ENCODE peak calls at places on chromosomes 11 and 22, in ten cellular contexts. B is NCI-H1694 treated with DMSO at 0.1 percent for 48 hours; J is H54; K is naive thymus-derived CD8-positive, alpha-beta T cell; X is IMR-90; Q is HTR-8/SVneo; A is fibroblast of pulmonary artery; Z is osteocyte; L is substantia nigra; P is naive thymus-derived CD4-positive, alpha-beta T cell. U is an unnamed sample.

GRCh38 chr11:20125927-20126326 is 34.3 kb downstream of the DBX1 start:
- DNase-seq in A (peak), L (no peak), Z (no peak), B (no peak), J (peak), K (no peak), X (peak), P (no peak), Q (peak), U (no peak)

GRCh38 chr22:20413217-20414058 is 19.5 kb downstream of the ZNF74 start:
- DNase-seq in J (no peak), K (no peak), L (no peak), P (no peak), X (no peak), Q (no peak), Z (no peak), A (no peak), B (no peak), U (peak)

GRCh38 chr22:41362615-41363014 is 19.1 kb upstream of the TEF start:
- DNase-seq in P (no peak), L (no peak), Q (no peak), B (no peak), J (no peak), A (no peak), X (no peak), Z (no peak), K (no peak), U (no peak)

GRCh38 chr22:23246982-23247766 is 66.9 kb downstream of the BCR start:
- DNase-seq in K (no peak), L (no peak), P (no peak), J (no peak), Z (no peak), Q (no peak), B (no peak), X (no peak), A (no peak), U (no peak)

GRCh38 chr11:118883368-118884071 is at the start of gene CXCR5:
- DNase-seq in A (no peak), X (peak), J (no peak), K (no peak), B (no peak), L (no peak), Z (no peak), Q (no peak), P (no peak), U (no peak)

GRCh38 chr22:38762607-38763006 is 6.8 kb upstream of the SUN2 start:
- DNase-seq in L (peak), A (no peak), X (no peak), Z (no peak), J (no peak), K (no peak), P (no peak), Q (no peak), B (peak), U (no peak)

GRCh38 chr22:27454807-27455450 is 346.6 kb downstream of the MN1 start:
- DNase-seq in A (peak), J (no peak), X (no peak), Z (no peak), P (no peak), L (no peak), Q (no peak), B (no peak), K (no peak), U (no peak)

GRCh38 chr11:8729837-8730696 is 47.5 kb downstream of the RPL27A start:
- DNase-seq in Q (no peak), L (no peak), P (no peak), X (no peak), Z (no peak), B (no peak), J (no peak), K (no peak), A (no peak), U (no peak)

GRCh38 chr11:79982185-79982584 is 541.4 kb upstream of the TENM4 start:
- DNase-seq in Q (no peak), P (no peak), L (no peak), K (no peak), X (no peak), Z (no peak), J (no peak), B (no peak), A (no peak), U (no peak)

GRCh38 chr11:1402355-1402754 is 12.6 kb downstream of the BRSK2 start:
- DNase-seq in J (no peak), A (no peak), L (no peak), Q (no peak), X (no peak), P (no peak), B (no peak), Z (no peak), K (no peak), U (no peak)

GRCh38 chr11:68569357-68569756 is 108.8 kb downstream of the PPP6R3 start:
- DNase-seq in Q (no peak), X (no peak), A (no peak), Z (no peak), L (no peak), J (no peak), P (no peak), B (no peak), K (no peak), U (no peak)

GRCh38 chr22:33519140-33519973 is 400.9 kb downstream of the LARGE1 start:
- DNase-seq in L (no peak), J (peak), K (no peak), Z (no peak), Q (no peak), A (peak), B (peak), X (peak), P (no peak), U (no peak)

GRCh38 chr11:629237-629583 is 2.2 kb upstream of the SCT start:
- DNase-seq in Z (no peak), A (no peak), K (no peak), Q (no peak), B (no peak), P (no peak), X (no peak), J (no peak), L (no peak), U (no peak)

GRCh38 chr22:32574957-32575893 is 100.6 kb downstream of the FBXO7 start:
- DNase-seq in J (no peak), P (no peak), B (no peak), X (no peak), L (no peak), Z (no peak), A (no peak), Q (no peak), K (no peak), U (no peak)

GRCh38 chr11:36449566-36450390 is 60.3 kb downstream of the TRAF6 start:
- DNase-seq in A (peak), Z (no peak), K (peak), B (no peak), L (no peak), Q (no peak), X (no peak), J (no peak), P (peak), U (no peak)

GRCh38 chr11:97703815-97704214 is 1314.0 kb downstream of the JRKL start:
- DNase-seq in K (no peak), P (no peak), B (no peak), L (no peak), A (no peak), Q (no peak), Z (no peak), J (no peak), X (no peak), U (no peak)

GRCh38 chr11:128532016-128532570 is 55.3 kb downstream of the ETS1 start:
- DNase-seq in P (no peak), J (no peak), B (no peak), K (no peak), X (no peak), L (peak), A (no peak), Q (no peak), Z (no peak), U (no peak)

GRCh38 chr11:66081505-66081904 is 11.4 kb downstream of the PACS1 start:
- DNase-seq in Q (no peak), P (peak), K (peak), A (peak), Z (peak), J (no peak), B (peak), L (peak), X (no peak), U (peak)

GRCh38 chr11:119774180-119774763 is 45.3 kb upstream of the NECTIN1 start:
- DNase-seq in P (no peak), J (no peak), B (no peak), A (peak), K (no peak), Q (no peak), X (peak), Z (no peak), L (no peak), U (no peak)

GRCh38 chr11:109629734-109630133 is 207.7 kb downstream of the C11orf87 start:
- DNase-seq in K (no peak), L (no peak), Z (no peak), Q (no peak), A (no peak), B (no peak), P (no peak), J (no peak), X (no peak), U (no peak)

GRCh38 chr11:123060265-123061000 is 1.5 kb downstream of the HSPA8 start:
- DNase-seq in J (no peak), B (no peak), X (no peak), Q (no peak), L (no peak), K (no peak), Z (no peak), A (no peak), P (no peak), U (peak)

GRCh38 chr11:121829159-121829643 is 286.8 kb downstream of the BLID start:
- DNase-seq in A (peak), Z (no peak), Q (peak), L (no peak), J (peak), P (no peak), B (no peak), X (peak), K (no peak), U (no peak)

GRCh38 chr22:20422271-20422958 is 15.2 kb downstream of the SCARF2 start:
- DNase-seq in X (peak), P (no peak), L (no peak), B (peak), Q (no peak), J (no peak), A (no peak), Z (no peak), K (no peak), U (no peak)

GRCh38 chr11:79439430-79439892 is 1.4 kb downstream of the TENM4 start:
- DNase-seq in Z (no peak), P (no peak), B (peak), K (no peak), L (peak), A (no peak), J (peak), Q (no peak), X (peak), U (no peak)

GRCh38 chr11:70895061-70895670 is 357.2 kb downstream of the SHANK2 start:
- DNase-seq in L (no peak), X (no peak), B (no peak), Z (no peak), P (no peak), Q (no peak), K (no peak), J (no peak), A (no peak), U (no peak)

GRCh38 chr11:28228196-28228595 is 120.0 kb downstream of the METTL15 start:
- DNase-seq in A (peak), X (peak), J (no peak), Z (no peak), L (no peak), B (no peak), P (no peak), Q (peak), K (no peak), U (no peak)

GRCh38 chr11:125638315-125638714 is 13.4 kb downstream of the CHEK1 start:
- DNase-seq in P (no peak), B (no peak), K (no peak), L (no peak), X (no peak), A (no peak), J (no peak), Z (no peak), Q (no peak), U (no peak)

GRCh38 chr11:27372159-27372558 is 9.1 kb upstream of the CCDC34 start:
- DNase-seq in P (no peak), X (no peak), Q (no peak), K (no peak), L (no peak), Z (no peak), A (no peak), B (no peak), J (no peak), U (no peak)

GRCh38 chr11:104962852-104963251 is 5.5 kb downstream of the CASP4 start:
- DNase-seq in L (no peak), A (no peak), B (no peak), J (no peak), Z (no peak), X (no peak), K (no peak), Q (no peak), P (no peak), U (no peak)

GRCh38 chr11:63699906-63700305 is 18.6 kb downstream of the RTN3 start:
- DNase-seq in Z (no peak), K (no peak), P (no peak), B (no peak), Q (no peak), X (no peak), J (no peak), A (no peak), L (no peak), U (no peak)

GRCh38 chr22:50703726-50704509 is 31.3 kb downstream of the SHANK3 start:
- DNase-seq in Z (no peak), P (no peak), J (no peak), B (no peak), Q (no peak), K (no peak), L (no peak), A (no peak), X (no peak), U (no peak)

GRCh38 chr11:20909995-20910726 is 240.8 kb downstream of the NELL1 start:
- DNase-seq in X (no peak), L (no peak), P (no peak), Z (no peak), J (no peak), Q (no peak), B (no peak), K (no peak), A (no peak), U (no peak)

GRCh38 chr11:1090600-1091331 is 16.1 kb downstream of the MUC2 start:
- DNase-seq in K (no peak), B (no peak), Z (no peak), L (no peak), P (no peak), J (no peak), X (no peak), A (no peak), Q (no peak), U (no peak)

GRCh38 chr11:102850973-102851745 is 7.8 kb upstream of the MMP3 start:
- DNase-seq in X (peak), B (no peak), A (peak), J (peak), Q (peak), Z (no peak), K (no peak), L (no peak), P (no peak), U (no peak)

U was measured in CD8-positive, alpha-beta memory T cell.